ENCODE peak calls at places on chromosomes 5 and 9, in six cellular contexts. P is mesenchymal stem cell, N is heart left ventricle, U is right atrium auricular region, L is transverse colon, O is sigmoid colon. Z is an unnamed sample.

GRCh38 chr9:14447103-14447502 is 133.2 kb upstream of the NFIB start:
- DNase-seq in P (no peak), N (no peak), U (no peak), L (no peak), O (no peak), Z (no peak)

GRCh38 chr9:137256839-137257238 is 1.7 kb downstream of the NELFB start:
- DNase-seq in P (no peak), N (no peak), U (no peak), L (no peak), O (no peak), Z (no peak)

GRCh38 chr9:97906236-97906831 is 16.0 kb downstream of the TRMO start:
- DNase-seq in P (no peak), N (peak), U (no peak), L (no peak), O (peak), Z (peak)

GRCh38 chr9:134219721-134220060 is 55.3 kb upstream of the RNU6ATAC start:
- DNase-seq in P (no peak), N (no peak), U (no peak), L (no peak), O (peak), Z (no peak)

GRCh38 chr9:82490019-82490499 is 501.5 kb downstream of the SPATA31D1 start:
- DNase-seq in P (peak), N (no peak), U (no peak), L (no peak), O (no peak), Z (no peak)

GRCh38 chr9:100211471-100211870 is 112.4 kb downstream of the INVS start:
- DNase-seq in P (no peak), N (no peak), U (no peak), L (no peak), O (no peak), Z (no peak)

GRCh38 chr9:114308361-114308950 is 14.4 kb upstream of the ORM1 start:
- DNase-seq in P (no peak), N (no peak), U (no peak), L (no peak), O (peak), Z (no peak)

GRCh38 chr9:81848472-81848871 is 79.8 kb upstream of the SPATA31D4 start:
- DNase-seq in P (peak), N (no peak), U (no peak), L (no peak), O (no peak), Z (no peak)

GRCh38 chr5:15074651-15075050 is 203.1 kb upstream of the ANKH start:
- DNase-seq in P (no peak), N (no peak), U (no peak), L (no peak), O (no peak), Z (no peak)

GRCh38 chr9:5851445-5851844 is 18.5 kb upstream of the ERMP1 start:
- DNase-seq in P (peak), N (no peak), U (no peak), L (peak), O (no peak), Z (no peak)

GRCh38 chr9:116318463-116319271 is 165.1 kb downstream of the PAPPA start:
- DNase-seq in P (peak), N (peak), U (peak), L (peak), O (peak), Z (no peak)

GRCh38 chr9:107999890-108000289 is 510.3 kb upstream of the KLF4 start:
- DNase-seq in P (no peak), N (no peak), U (no peak), L (no peak), O (no peak), Z (no peak)

GRCh38 chr5:8912106-8912505 is 633.8 kb downstream of the SEMA5A start:
- DNase-seq in P (no peak), N (no peak), U (no peak), L (no peak), O (no peak), Z (no peak)

GRCh38 chr5:8908055-8908683 is 637.7 kb downstream of the SEMA5A start:
- DNase-seq in P (peak), N (no peak), U (no peak), L (peak), O (no peak), Z (no peak)

DNA sequence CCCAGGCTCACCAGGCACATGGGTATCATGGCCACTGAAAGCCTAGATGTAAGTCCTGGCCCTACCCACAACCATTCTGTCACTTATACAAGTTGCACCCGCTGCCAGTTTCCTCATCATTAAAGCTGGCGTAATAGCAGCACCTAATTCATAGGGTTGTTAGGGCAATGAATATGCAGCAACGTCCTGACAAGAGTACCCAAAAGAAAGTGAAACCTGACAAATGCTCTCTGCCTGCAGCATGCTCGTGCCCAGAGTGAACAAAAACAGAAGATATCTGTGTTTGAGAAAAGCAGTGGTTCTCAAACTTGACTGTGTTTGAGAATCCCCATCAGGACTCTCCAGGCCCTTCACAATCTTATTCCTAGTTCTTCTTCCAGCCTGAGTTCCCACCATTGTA is 632.4 kb downstream of the SEMA5A start:
- DNase-seq in P (no peak), N (no peak), U (no peak), L (no peak), O (no peak), Z (no peak)
- H3K4me3 ChIP-seq in P (no peak), N (no peak), U (no peak), L (no peak), O (no peak), Z (no peak)

DNA sequence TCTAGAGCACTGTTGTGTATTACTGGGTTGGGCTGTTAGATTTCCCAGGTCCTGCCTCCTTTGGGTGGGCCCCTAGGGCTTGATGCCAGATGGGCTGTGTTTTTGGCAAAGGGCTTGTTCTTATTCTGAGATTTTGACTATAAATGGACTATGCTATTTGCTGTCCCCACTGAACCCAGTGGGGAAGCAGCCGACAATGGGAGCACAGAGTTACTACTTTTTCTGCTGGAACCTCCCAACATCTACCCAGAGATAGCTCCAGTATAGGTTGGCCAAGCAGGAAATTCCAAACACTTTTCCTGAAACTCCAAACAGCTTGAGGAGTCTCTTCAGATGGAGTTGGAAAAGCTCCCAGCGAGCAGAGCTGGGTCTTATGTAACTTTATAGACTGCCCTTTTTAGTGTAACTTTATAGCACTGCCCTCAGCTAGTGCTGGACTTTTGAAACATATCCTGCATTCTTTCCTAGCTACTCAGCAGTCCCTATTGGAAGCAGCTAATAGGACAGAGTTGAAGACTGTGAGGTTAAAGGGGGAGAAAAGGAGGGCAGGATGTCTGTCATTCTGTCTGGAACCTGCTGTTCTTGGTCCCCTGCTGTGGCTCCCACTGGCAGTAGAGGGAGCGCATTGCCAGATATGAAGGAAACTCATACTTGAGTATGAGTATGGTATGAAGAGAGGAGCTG is 21.0 kb downstream of the RUSC2 start:
- DNase-seq in P (peak), N (peak), U (peak), L (peak), O (peak), Z (no peak)
- H3K4me3 ChIP-seq in P (no peak), N (no peak), U (no peak), L (no peak), O (no peak), Z (no peak)

GRCh38 chr5:77642915-77643653 is 4.6 kb upstream of the OTP start:
- DNase-seq in P (peak), N (no peak), U (no peak), L (no peak), O (no peak), Z (no peak)

GRCh38 chr5:77644443-77645157 is 6.1 kb upstream of the OTP start:
- DNase-seq in P (peak), N (no peak), U (no peak), L (no peak), O (no peak), Z (no peak)

GRCh38 chr5:77645158-77645994 is 6.9 kb upstream of the OTP start:
- DNase-seq in P (peak), N (no peak), U (no peak), L (peak), O (no peak), Z (peak)

GRCh38 chr5:77643654-77644404 is 5.3 kb upstream of the OTP start:
- DNase-seq in P (peak), N (no peak), U (no peak), L (no peak), O (no peak), Z (no peak)

GRCh38 chr5:77645995-77646639 is 7.6 kb upstream of the OTP start:
- DNase-seq in P (no peak), N (no peak), U (no peak), L (no peak), O (no peak), Z (no peak)
- H3K4me3 ChIP-seq in P (no peak), N (no peak), U (no peak), L (no peak), O (peak), Z (no peak)

GRCh38 chr5:31273631-31274378 is 80.3 kb downstream of the CDH6 start:
- DNase-seq in P (no peak), N (no peak), U (no peak), L (no peak), O (no peak), Z (no peak)
- H3K4me3 ChIP-seq in P (no peak), N (no peak), U (peak), L (no peak), O (peak), Z (no peak)

DNA sequence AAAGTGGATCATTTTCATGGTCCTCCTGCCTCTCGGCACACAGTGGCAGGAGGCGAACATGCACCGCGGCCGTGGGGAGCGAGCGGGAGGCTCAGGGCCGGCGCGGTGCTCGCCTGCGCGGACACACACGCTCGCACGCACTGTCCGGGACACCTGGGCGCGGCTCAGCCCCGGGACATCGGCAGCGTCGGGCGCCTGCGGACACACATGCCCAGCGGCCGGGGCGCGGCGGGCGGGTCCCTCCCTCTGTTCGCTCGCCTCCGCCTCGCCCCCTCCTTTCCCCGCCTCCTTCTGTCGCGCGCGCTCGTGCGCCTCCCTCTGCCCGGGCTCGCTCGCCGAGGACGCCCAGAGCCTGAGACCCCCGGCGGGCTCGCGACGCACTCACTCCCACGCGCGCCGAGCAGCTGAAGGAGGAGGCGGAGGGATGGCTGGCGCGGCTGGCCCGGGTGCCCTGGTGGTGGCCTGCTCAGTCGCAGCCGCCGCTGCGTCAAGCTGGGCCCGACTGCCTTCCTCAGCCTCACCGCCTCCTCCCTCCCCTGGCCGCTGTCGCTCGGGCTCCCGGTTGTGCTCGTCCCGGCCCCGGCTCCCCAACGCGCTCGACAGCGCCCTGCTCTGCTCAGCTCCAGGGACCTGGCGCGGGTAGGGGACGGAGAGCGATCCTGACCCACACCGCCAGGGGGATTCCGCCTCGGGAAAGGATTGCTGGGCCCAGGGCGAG is at the start of gene FRMD3:
- DNase-seq in P (peak), N (peak), U (peak), L (peak), O (peak), Z (no peak)
- H3K4me3 ChIP-seq in P (peak), N (peak), U (peak), L (peak), O (peak), Z (no peak)